ENCODE peak calls at places on chromosome 10, in six cellular contexts. One of them, this sample, is unnamed.

GRCh38 chr10:28946479-28946878 is 269.2 kb downstream of the BAMBI start:
- DNase-seq in mesenchymal stem cell: peak
- DNase-seq in CD4-positive, alpha-beta memory T cell: no peak
- DNase-seq in AG04450: no peak
- DNase-seq in adrenal gland: no peak
- DNase-seq in fibroblast of lung: no peak
- DNase-seq in this sample: no peak

GRCh38 chr10:132678436-132679216 is 107.3 kb downstream of the NKX6-2 start:
- DNase-seq in mesenchymal stem cell: no peak
- DNase-seq in CD4-positive, alpha-beta memory T cell: no peak
- DNase-seq in AG04450: no peak
- DNase-seq in adrenal gland: no peak
- DNase-seq in fibroblast of lung: no peak
- DNase-seq in this sample: no peak

GRCh38 chr10:11144626-11145497 is 127.2 kb downstream of the CELF2 start:
- DNase-seq in mesenchymal stem cell: no peak
- DNase-seq in CD4-positive, alpha-beta memory T cell: no peak
- DNase-seq in AG04450: no peak
- DNase-seq in adrenal gland: no peak
- DNase-seq in fibroblast of lung: no peak
- DNase-seq in this sample: no peak

GRCh38 chr10:48461623-48462481 is 143.0 kb downstream of the ARHGAP22 start:
- DNase-seq in mesenchymal stem cell: no peak
- DNase-seq in CD4-positive, alpha-beta memory T cell: no peak
- DNase-seq in AG04450: no peak
- DNase-seq in adrenal gland: no peak
- DNase-seq in fibroblast of lung: no peak
- DNase-seq in this sample: no peak

GRCh38 chr10:128924918-128925317 is 542.1 kb upstream of the MGMT start:
- DNase-seq in mesenchymal stem cell: no peak
- DNase-seq in CD4-positive, alpha-beta memory T cell: no peak
- DNase-seq in AG04450: no peak
- DNase-seq in adrenal gland: no peak
- DNase-seq in fibroblast of lung: no peak
- DNase-seq in this sample: no peak

GRCh38 chr10:102802920-102803534 is 34.2 kb downstream of the CYP17A1 start:
- DNase-seq in mesenchymal stem cell: peak
- DNase-seq in CD4-positive, alpha-beta memory T cell: no peak
- DNase-seq in AG04450: peak
- DNase-seq in adrenal gland: peak
- DNase-seq in fibroblast of lung: peak
- DNase-seq in this sample: no peak

GRCh38 chr10:97277551-97277950 is 14.9 kb downstream of the ARHGAP19 start:
- DNase-seq in mesenchymal stem cell: no peak
- DNase-seq in CD4-positive, alpha-beta memory T cell: no peak
- DNase-seq in AG04450: no peak
- DNase-seq in adrenal gland: no peak
- DNase-seq in fibroblast of lung: no peak
- DNase-seq in this sample: no peak

GRCh38 chr10:48285710-48286109 is 11.2 kb upstream of the FRMPD2 start:
- DNase-seq in mesenchymal stem cell: no peak
- DNase-seq in CD4-positive, alpha-beta memory T cell: no peak
- DNase-seq in AG04450: no peak
- DNase-seq in adrenal gland: no peak
- DNase-seq in fibroblast of lung: no peak
- DNase-seq in this sample: no peak

GRCh38 chr10:86642499-86642898 is 11.8 kb upstream of the OPN4 start:
- DNase-seq in mesenchymal stem cell: peak
- DNase-seq in CD4-positive, alpha-beta memory T cell: no peak
- DNase-seq in AG04450: no peak
- DNase-seq in adrenal gland: no peak
- DNase-seq in fibroblast of lung: no peak
- DNase-seq in this sample: no peak

GRCh38 chr10:132489053-132489703 is 48.4 kb upstream of the INPP5A start:
- DNase-seq in mesenchymal stem cell: no peak
- DNase-seq in CD4-positive, alpha-beta memory T cell: no peak
- DNase-seq in AG04450: peak
- DNase-seq in adrenal gland: no peak
- DNase-seq in fibroblast of lung: peak
- DNase-seq in this sample: no peak

GRCh38 chr10:107280293-107280692 is 115.8 kb upstream of the SORCS1 start:
- DNase-seq in mesenchymal stem cell: no peak
- DNase-seq in CD4-positive, alpha-beta memory T cell: no peak
- DNase-seq in AG04450: no peak
- DNase-seq in adrenal gland: no peak
- DNase-seq in fibroblast of lung: peak
- DNase-seq in this sample: no peak

DNA sequence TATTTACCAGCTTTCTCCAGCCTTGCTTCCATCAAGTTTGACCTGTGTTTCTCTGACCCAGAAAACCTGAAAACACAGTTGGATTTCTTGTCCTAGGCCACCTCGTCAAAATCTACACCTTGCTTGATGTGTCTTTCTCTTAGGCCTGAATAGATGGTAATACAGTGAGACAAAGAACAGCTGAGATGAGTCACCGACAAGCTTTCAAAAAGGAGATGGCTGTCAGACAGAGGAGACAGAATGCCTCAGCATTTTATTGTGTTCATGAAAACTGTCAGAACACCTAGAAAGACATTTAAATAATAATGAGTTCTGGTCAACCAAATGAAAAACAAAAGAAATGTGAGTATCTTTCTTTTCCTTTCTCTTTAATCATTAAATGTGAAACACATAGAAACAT is 119.7 kb upstream of the SORCS1 start:
- DNase-seq in mesenchymal stem cell: no peak
- DNase-seq in CD4-positive, alpha-beta memory T cell: no peak
- DNase-seq in AG04450: no peak
- DNase-seq in adrenal gland: no peak
- DNase-seq in fibroblast of lung: no peak
- DNase-seq in this sample: no peak
- H3K4me3 ChIP-seq in mesenchymal stem cell: no peak
- H3K4me3 ChIP-seq in CD4-positive, alpha-beta memory T cell: no peak
- H3K4me3 ChIP-seq in AG04450: no peak
- H3K4me3 ChIP-seq in adrenal gland: no peak
- H3K4me3 ChIP-seq in fibroblast of lung: no peak
- H3K4me3 ChIP-seq in this sample: no peak

DNA sequence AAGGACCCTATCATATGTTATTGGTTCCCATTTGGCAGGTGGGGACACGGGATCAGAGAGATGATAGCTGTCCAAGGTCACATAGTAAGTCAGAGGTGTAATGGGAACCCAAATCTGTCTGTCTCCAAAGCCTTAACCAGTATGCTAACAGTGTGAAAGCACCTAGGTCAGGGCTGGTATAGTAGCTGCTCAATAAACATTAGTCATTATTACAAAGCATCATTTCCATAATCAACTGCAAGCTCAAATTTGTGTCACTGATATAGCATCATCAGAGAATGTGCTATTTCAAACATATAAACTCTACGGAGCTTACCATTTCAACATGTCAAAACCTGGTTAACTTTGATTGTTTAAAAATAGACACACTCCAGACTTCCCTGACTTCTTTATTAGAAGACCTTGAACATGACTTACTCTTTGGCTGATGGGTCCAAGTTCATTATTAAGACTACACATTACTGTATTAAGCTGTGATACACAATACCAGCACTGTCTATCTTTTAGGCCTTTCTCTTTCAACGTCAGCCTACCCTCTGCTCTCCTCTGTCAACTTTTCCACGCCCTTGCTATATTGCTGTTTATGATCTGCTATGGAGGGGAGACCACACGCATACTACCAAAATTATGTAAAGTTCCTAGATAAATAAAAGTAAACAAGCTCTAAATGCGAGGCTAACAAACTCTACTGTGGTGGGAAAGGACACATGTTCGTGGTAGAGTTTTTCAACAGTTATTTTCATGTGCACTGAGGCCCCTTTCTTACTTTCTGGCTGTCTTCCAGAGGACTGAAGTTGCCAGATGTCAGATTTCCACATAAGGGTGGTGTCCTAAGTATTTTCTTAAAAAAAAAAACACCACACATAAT is 33.6 kb downstream of the DNMBP start:
- DNase-seq in mesenchymal stem cell: peak
- DNase-seq in CD4-positive, alpha-beta memory T cell: no peak
- DNase-seq in AG04450: no peak
- DNase-seq in adrenal gland: no peak
- DNase-seq in fibroblast of lung: peak
- DNase-seq in this sample: no peak
- H3K4me3 ChIP-seq in mesenchymal stem cell: peak
- H3K4me3 ChIP-seq in CD4-positive, alpha-beta memory T cell: no peak
- H3K4me3 ChIP-seq in AG04450: peak
- H3K4me3 ChIP-seq in adrenal gland: no peak
- H3K4me3 ChIP-seq in fibroblast of lung: peak
- H3K4me3 ChIP-seq in this sample: no peak

GRCh38 chr10:63523015-63523414 is 1.8 kb downstream of the REEP3 start:
- DNase-seq in mesenchymal stem cell: no peak
- DNase-seq in CD4-positive, alpha-beta memory T cell: no peak
- DNase-seq in AG04450: no peak
- DNase-seq in adrenal gland: no peak
- DNase-seq in fibroblast of lung: no peak
- DNase-seq in this sample: no peak
- H3K4me3 ChIP-seq in mesenchymal stem cell: peak
- H3K4me3 ChIP-seq in CD4-positive, alpha-beta memory T cell: no peak
- H3K4me3 ChIP-seq in AG04450: peak
- H3K4me3 ChIP-seq in adrenal gland: no peak
- H3K4me3 ChIP-seq in fibroblast of lung: peak
- H3K4me3 ChIP-seq in this sample: no peak

DNA sequence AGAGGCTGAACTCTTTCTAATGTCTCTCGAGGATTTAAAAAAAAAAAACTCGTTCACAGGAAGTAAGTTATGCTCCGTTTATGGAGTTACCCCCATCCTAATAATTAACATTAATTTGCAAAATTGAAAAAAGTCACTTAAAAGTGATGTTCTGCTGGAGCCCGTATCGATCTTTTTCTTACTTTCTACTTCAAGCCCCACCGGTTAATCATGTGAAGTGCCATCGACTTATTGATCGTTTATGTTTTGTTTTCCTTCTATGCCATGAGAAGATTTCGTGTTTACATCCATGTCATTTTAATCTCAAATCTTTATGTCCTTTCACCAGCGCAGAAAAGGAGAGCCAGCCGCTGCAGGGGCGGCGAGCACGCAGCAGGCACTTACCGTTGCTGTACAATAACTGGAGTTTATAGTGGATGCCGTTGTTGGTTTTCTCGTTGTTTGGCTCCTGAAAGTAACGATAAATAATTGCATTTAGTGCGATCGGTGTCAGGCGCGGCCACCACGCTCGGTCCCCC is 1.5 kb downstream of the EBF3 start:
- DNase-seq in mesenchymal stem cell: no peak
- DNase-seq in CD4-positive, alpha-beta memory T cell: no peak
- DNase-seq in AG04450: no peak
- DNase-seq in adrenal gland: no peak
- DNase-seq in fibroblast of lung: no peak
- DNase-seq in this sample: no peak
- H3K4me3 ChIP-seq in mesenchymal stem cell: peak
- H3K4me3 ChIP-seq in CD4-positive, alpha-beta memory T cell: no peak
- H3K4me3 ChIP-seq in AG04450: peak
- H3K4me3 ChIP-seq in adrenal gland: no peak
- H3K4me3 ChIP-seq in fibroblast of lung: no peak
- H3K4me3 ChIP-seq in this sample: no peak

This sample was measured in Jurkat, Clone E6-1.